ENCODE peak calls at places on chromosomes 16 and 17, in seven cellular contexts. U, G, F, C, Y, Q and A are unnamed samples.

GRCh38 chr16:58299757-58300349 is 5.0 kb upstream of the PRSS54 start:
- DNase-seq in U (no peak), G (no peak), F (no peak), C (peak; percentile 41), Y (no peak), Q (no peak), A (no peak)

GRCh38 chr17:62004388-62004787 is 60.7 kb downstream of the MED13 start:
- DNase-seq in U (no peak), G (no peak), F (no peak), C (no peak), Y (no peak), Q (no peak), A (no peak)

GRCh38 chr16:3474136-3474779 is 21.0 kb downstream of the C16orf90 start:
- DNase-seq in U (no peak), G (no peak), F (no peak), C (no peak), Y (no peak), Q (no peak), A (no peak)

GRCh38 chr17:66755101-66755943 is 79.6 kb upstream of the CACNG5 start:
- DNase-seq in U (no peak), G (no peak), F (no peak), C (no peak), Y (no peak), Q (peak; percentile 66), A (no peak)

GRCh38 chr16:87582221-87582965 is 19.9 kb upstream of the JPH3 start:
- DNase-seq in U (no peak), G (peak; percentile 69), F (no peak), C (peak; percentile 37), Y (peak; percentile 49), Q (peak; percentile 94), A (no peak)

GRCh38 chr17:83203472-83204221 is 124.2 kb downstream of the METRNL start:
- DNase-seq in U (peak; percentile 31), G (no peak), F (no peak), C (peak; percentile 14), Y (peak; percentile 33), Q (peak; percentile 88), A (no peak)

GRCh38 chr17:10295728-10296343 is 77.0 kb downstream of the MYH13 start:
- DNase-seq in U (no peak), G (no peak), F (peak; percentile 7), C (peak; percentile 80), Y (no peak), Q (peak; percentile 88), A (peak; percentile 38)

GRCh38 chr17:13078591-13078990 is 60.8 kb upstream of the ELAC2 start:
- DNase-seq in U (no peak), G (no peak), F (no peak), C (no peak), Y (no peak), Q (no peak), A (no peak)

GRCh38 chr16:9185396-9185795 is 94.0 kb downstream of the HAPSTR1 start:
- DNase-seq in U (no peak), G (no peak), F (no peak), C (no peak), Y (no peak), Q (no peak), A (no peak)

GRCh38 chr16:4240624-4241023 is 1.3 kb downstream of the SRL start:
- DNase-seq in U (no peak), G (no peak), F (no peak), C (no peak), Y (peak; percentile 90), Q (no peak), A (no peak)

GRCh38 chr16:78684655-78685400 is 585.4 kb downstream of the WWOX start:
- DNase-seq in U (no peak), G (no peak), F (no peak), C (no peak), Y (peak; percentile 69), Q (no peak), A (no peak)

GRCh38 chr16:79768594-79768993 is 168.1 kb upstream of the MAF start:
- DNase-seq in U (no peak), G (no peak), F (no peak), C (no peak), Y (no peak), Q (no peak), A (no peak)

GRCh38 chr16:82452002-82452741 is 174.6 kb upstream of the CDH13 start:
- DNase-seq in U (no peak), G (no peak), F (no peak), C (no peak), Y (no peak), Q (no peak), A (no peak)

GRCh38 chr17:8807070-8807550 is 7.9 kb upstream of the MFSD6L start:
- DNase-seq in U (no peak), G (no peak), F (no peak), C (no peak), Y (no peak), Q (peak; percentile 26), A (no peak)

GRCh38 chr17:15651583-15652110 is 32.1 kb upstream of the FBXW10B start:
- DNase-seq in U (peak; percentile 36), G (peak; percentile 99), F (peak; percentile 57), C (peak; percentile 51), Y (peak; percentile 95), Q (peak; percentile 98), A (peak; percentile 83)

GRCh38 chr16:84813141-84813933 is 6.4 kb upstream of the CRISPLD2 start:
- DNase-seq in U (no peak), G (no peak), F (no peak), C (no peak), Y (no peak), Q (no peak), A (no peak)

GRCh38 chr17:46733837-46734516 is 84.5 kb downstream of the WNT3 start:
- DNase-seq in U (no peak), G (peak; percentile 48), F (no peak), C (no peak), Y (no peak), Q (no peak), A (no peak)

GRCh38 chr17:80245566-80246265 is 14.9 kb upstream of the RNF213 start:
- DNase-seq in U (no peak), G (no peak), F (no peak), C (no peak), Y (no peak), Q (no peak), A (no peak)

GRCh38 chr17:71632328-71632727 is 488.5 kb upstream of the SOX9 start:
- DNase-seq in U (no peak), G (peak; percentile 35), F (no peak), C (no peak), Y (no peak), Q (no peak), A (no peak)

GRCh38 chr17:58224315-58224714 is 5.3 kb upstream of the MKS1 start:
- DNase-seq in U (no peak), G (peak; percentile 57), F (no peak), C (no peak), Y (no peak), Q (no peak), A (no peak)

GRCh38 chr17:62792122-62792800 is 15.9 kb downstream of the MARCHF10 start:
- DNase-seq in U (no peak), G (peak; percentile 99), F (peak; percentile 32), C (no peak), Y (no peak), Q (peak; percentile 56), A (peak; percentile 9)

GRCh38 chr17:57782642-57783337 is 37.7 kb upstream of the CCDC182 start:
- DNase-seq in U (no peak), G (no peak), F (no peak), C (peak; percentile 43), Y (peak; percentile 47), Q (no peak), A (no peak)

GRCh38 chr17:41100081-41100480 is 1.9 kb downstream of the KRTAP4-16 start:
- DNase-seq in U (no peak), G (no peak), F (no peak), C (no peak), Y (no peak), Q (no peak), A (no peak)

GRCh38 chr16:86502856-86503748 is 7.2 kb upstream of the FOXF1 start:
- DNase-seq in U (no peak), G (peak; percentile 38), F (no peak), C (peak; percentile 27), Y (no peak), Q (no peak), A (no peak)

DNA sequence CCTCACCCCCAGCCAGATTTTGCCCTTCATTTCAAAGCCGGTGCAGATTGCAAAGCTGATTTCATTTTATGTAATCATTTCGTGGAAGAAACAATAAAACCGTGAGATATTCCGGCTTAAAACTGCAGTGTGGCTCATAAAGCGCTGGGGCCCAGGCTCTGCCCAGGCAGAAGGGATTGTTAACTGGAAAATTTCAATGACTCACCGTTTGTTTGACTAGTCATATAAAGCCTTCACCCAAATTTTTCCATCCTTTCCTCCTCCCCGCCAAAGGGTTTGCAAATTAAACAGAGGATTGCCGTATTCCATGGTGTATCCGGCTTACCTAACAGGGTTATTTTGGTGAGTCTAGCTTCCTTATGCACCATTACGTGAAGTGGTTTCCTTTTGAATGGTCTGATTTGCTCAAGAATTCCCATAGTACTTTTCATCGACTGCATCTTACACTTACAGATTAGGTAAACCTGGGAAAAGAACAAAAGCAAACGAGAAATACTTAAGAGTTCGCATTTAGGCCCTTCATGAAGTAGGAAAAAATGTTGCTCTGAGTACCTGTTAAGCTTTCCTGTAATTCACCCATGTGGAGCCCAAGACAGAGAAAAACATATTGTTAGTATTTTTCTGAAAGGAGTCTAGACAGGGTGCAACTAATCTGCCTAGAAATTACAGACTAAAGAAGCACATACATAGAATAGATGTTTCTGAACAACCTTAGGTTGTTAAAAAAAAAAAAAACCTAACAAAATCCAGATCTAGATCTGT is 949 bp upstream of the GSPT1 start:
- DNase-seq in U (no peak), G (no peak), F (peak; percentile 35), C (no peak), Y (no peak), Q (no peak), A (no peak)
- TF ChIP-seq CTCF in U (no peak), G (no peak), F (no peak), C (no peak), Y (no peak), Q (no peak), A (no peak)

GRCh38 chr17:309361-309888 is 43.2 kb downstream of the RPH3AL start:
- DNase-seq in U (no peak), G (no peak), F (no peak), C (peak; percentile 85), Y (no peak), Q (no peak), A (peak; percentile 60)
- TF ChIP-seq CTCF in U (no peak), G (peak; percentile 34), F (peak; percentile 21), C (peak; percentile 99), Y (peak; percentile 57), Q (no peak), A (peak; percentile 86)

DNA sequence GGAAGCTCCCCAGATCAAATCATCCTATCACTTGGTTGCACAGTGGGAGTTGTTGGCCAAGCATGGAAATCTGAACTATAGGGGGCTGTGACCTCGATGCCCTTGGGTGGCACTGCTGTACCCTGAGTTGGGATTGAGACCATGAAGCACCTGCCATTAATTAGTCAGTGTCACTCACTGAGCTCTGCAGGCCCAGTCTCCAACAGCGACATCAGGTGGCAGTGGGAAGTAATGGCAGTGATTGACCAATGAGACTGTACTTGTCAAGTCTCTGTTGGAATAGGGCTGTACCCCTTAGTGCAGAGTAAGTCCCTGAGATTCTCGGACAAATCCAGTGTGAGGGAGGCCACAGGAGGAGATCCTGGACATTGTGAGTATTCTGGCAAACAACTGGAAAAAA is 118.0 kb upstream of the RPL38 start:
- DNase-seq in U (no peak), G (no peak), F (no peak), C (no peak), Y (no peak), Q (no peak), A (no peak)
- TF ChIP-seq CTCF in U (no peak), G (no peak), F (no peak), C (peak; percentile 53), Y (no peak), Q (no peak), A (no peak)

GRCh38 chr17:64016248-64016784 is 4.1 kb downstream of the ICAM2 start:
- DNase-seq in U (no peak), G (no peak), F (no peak), C (no peak), Y (no peak), Q (peak; percentile 64), A (no peak)
- TF ChIP-seq CTCF in U (no peak), G (no peak), F (no peak), C (no peak), Y (peak; percentile 17), Q (no peak), A (no peak)